ENCODE peak calls at places on chromosome 16, in nine cellular contexts. Y, R, V, N, X, Q, J, L and O are unnamed samples.

GRCh38 chr16:11353158-11353557 is 7.9 kb downstream of the RMI2 start:
- DNase-seq in V (no peak), J (no peak), Y (no peak), R (no peak), X (no peak), N (no peak), Q (no peak), L (no peak), O (no peak)

GRCh38 chr16:3637371-3637923 is 17.0 kb upstream of the DNASE1 start:
- DNase-seq in J (no peak), R (no peak), X (peak), V (no peak), Q (no peak), N (peak), Y (no peak), L (no peak), O (peak)

GRCh38 chr16:75112281-75113045 is 4.1 kb downstream of the LDHD start:
- DNase-seq in R (no peak), V (no peak), Y (no peak), N (no peak), J (no peak), Q (no peak), X (no peak), L (no peak), O (no peak)

GRCh38 chr16:82092711-82093110 is 57.7 kb downstream of the HSD17B2 start:
- DNase-seq in Q (no peak), N (no peak), J (no peak), L (no peak), X (no peak), R (peak), V (peak), Y (no peak), O (no peak)

GRCh38 chr16:16071631-16072244 is 122.3 kb downstream of the ABCC1 start:
- DNase-seq in Y (no peak), R (no peak), Q (no peak), X (no peak), J (no peak), L (no peak), V (no peak), N (no peak), O (no peak)

GRCh38 chr16:54282202-54282922 is 4.2 kb downstream of the IRX3 start:
- DNase-seq in J (peak), Q (peak), N (no peak), Y (no peak), V (no peak), X (peak), L (no peak), R (no peak), O (peak)

GRCh38 chr16:54510619-54511018 is 224.0 kb upstream of the IRX3 start:
- DNase-seq in Y (no peak), V (no peak), J (no peak), Q (no peak), N (no peak), R (no peak), X (no peak), L (no peak), O (no peak)

GRCh38 chr16:1932050-1933028 is 10.7 kb downstream of the MSRB1 start:
- DNase-seq in J (peak), X (no peak), N (no peak), V (peak), Q (no peak), R (peak), L (no peak), Y (no peak), O (peak)

GRCh38 chr16:57950382-57950781 is 20.5 kb downstream of the CNGB1 start:
- DNase-seq in Y (no peak), V (no peak), R (no peak), N (no peak), L (no peak), J (no peak), X (no peak), Q (peak), O (no peak)

GRCh38 chr16:79042141-79042540 is 558.4 kb downstream of the MAF start:
- DNase-seq in V (no peak), J (no peak), X (no peak), Q (no peak), L (no peak), N (no peak), R (no peak), Y (no peak), O (no peak)

GRCh38 chr16:86664518-86665318 is 86.4 kb downstream of the FOXL1 start:
- DNase-seq in R (peak), V (peak), Y (peak), L (no peak), X (peak), N (peak), J (no peak), Q (peak), O (peak)